ENCODE peak calls at places on chromosomes 16 and 17, in nine cellular contexts. One of them, this sample, is unnamed.
A peak's percentile ranks its signal among the peaks of the same experiment; 100 is the strongest.

GRCh38 chr17:7840441-7840840 is 6.4 kb downstream of the KDM6B start:
- DNase-seq in ELR: no peak
- DNase-seq in T-helper 2 cell: no peak
- DNase-seq in stimulated activated CD8-positive, alpha-beta memory T cell treated with anti-CD3 and anti-CD28 coated beads, Interleukin-2, amount 100 ng/mL, for 48 hours: no peak
- DNase-seq in sigmoid colon: no peak
- DNase-seq in amniotic epithelial cell: no peak
- DNase-seq in COR-L47: no peak
- DNase-seq in activated effector memory CD4-positive, alpha-beta T cell treated with Interleukin-2 at 50 U/mL for 16 hours: no peak
- DNase-seq in NCI-H460: no peak
- DNase-seq in this sample: no peak

GRCh38 chr17:12107905-12108304 is 87.2 kb downstream of the MAP2K4 start:
- DNase-seq in ELR: peak; percentile 46
- DNase-seq in T-helper 2 cell: no peak
- DNase-seq in stimulated activated CD8-positive, alpha-beta memory T cell treated with anti-CD3 and anti-CD28 coated beads, Interleukin-2, amount 100 ng/mL, for 48 hours: no peak
- DNase-seq in sigmoid colon: no peak
- DNase-seq in amniotic epithelial cell: no peak
- DNase-seq in COR-L47: no peak
- DNase-seq in activated effector memory CD4-positive, alpha-beta T cell treated with Interleukin-2 at 50 U/mL for 16 hours: no peak
- DNase-seq in NCI-H460: no peak
- DNase-seq in this sample: no peak

GRCh38 chr16:75012380-75013081 is 13.7 kb downstream of the ZNRF1 start:
- DNase-seq in ELR: peak; percentile 33
- DNase-seq in T-helper 2 cell: peak; percentile 28
- DNase-seq in stimulated activated CD8-positive, alpha-beta memory T cell treated with anti-CD3 and anti-CD28 coated beads, Interleukin-2, amount 100 ng/mL, for 48 hours: no peak
- DNase-seq in sigmoid colon: no peak
- DNase-seq in amniotic epithelial cell: no peak
- DNase-seq in COR-L47: no peak
- DNase-seq in activated effector memory CD4-positive, alpha-beta T cell treated with Interleukin-2 at 50 U/mL for 16 hours: no peak
- DNase-seq in NCI-H460: no peak
- DNase-seq in this sample: no peak

GRCh38 chr16:22326369-22326652 is 29.1 kb downstream of the POLR3E start:
- DNase-seq in ELR: no peak
- DNase-seq in T-helper 2 cell: no peak
- DNase-seq in stimulated activated CD8-positive, alpha-beta memory T cell treated with anti-CD3 and anti-CD28 coated beads, Interleukin-2, amount 100 ng/mL, for 48 hours: no peak
- DNase-seq in sigmoid colon: no peak
- DNase-seq in amniotic epithelial cell: no peak
- DNase-seq in COR-L47: no peak
- DNase-seq in activated effector memory CD4-positive, alpha-beta T cell treated with Interleukin-2 at 50 U/mL for 16 hours: no peak
- DNase-seq in NCI-H460: no peak
- DNase-seq in this sample: no peak

GRCh38 chr17:48522990-48523389 is 7.8 kb downstream of the HOXB1 start:
- DNase-seq in ELR: no peak
- DNase-seq in T-helper 2 cell: no peak
- DNase-seq in stimulated activated CD8-positive, alpha-beta memory T cell treated with anti-CD3 and anti-CD28 coated beads, Interleukin-2, amount 100 ng/mL, for 48 hours: no peak
- DNase-seq in sigmoid colon: no peak
- DNase-seq in amniotic epithelial cell: peak; percentile 55
- DNase-seq in COR-L47: no peak
- DNase-seq in activated effector memory CD4-positive, alpha-beta T cell treated with Interleukin-2 at 50 U/mL for 16 hours: no peak
- DNase-seq in NCI-H460: no peak
- DNase-seq in this sample: no peak

GRCh38 chr17:59126809-59127417 is 20.2 kb upstream of the TRIM37 start:
- DNase-seq in ELR: no peak
- DNase-seq in T-helper 2 cell: no peak
- DNase-seq in stimulated activated CD8-positive, alpha-beta memory T cell treated with anti-CD3 and anti-CD28 coated beads, Interleukin-2, amount 100 ng/mL, for 48 hours: no peak
- DNase-seq in sigmoid colon: no peak
- DNase-seq in amniotic epithelial cell: no peak
- DNase-seq in COR-L47: no peak
- DNase-seq in activated effector memory CD4-positive, alpha-beta T cell treated with Interleukin-2 at 50 U/mL for 16 hours: no peak
- DNase-seq in NCI-H460: no peak
- DNase-seq in this sample: no peak

GRCh38 chr17:17749025-17749772 is 67.9 kb downstream of the RAI1 start:
- DNase-seq in ELR: no peak
- DNase-seq in T-helper 2 cell: no peak
- DNase-seq in stimulated activated CD8-positive, alpha-beta memory T cell treated with anti-CD3 and anti-CD28 coated beads, Interleukin-2, amount 100 ng/mL, for 48 hours: no peak
- DNase-seq in sigmoid colon: no peak
- DNase-seq in amniotic epithelial cell: no peak
- DNase-seq in COR-L47: no peak
- DNase-seq in activated effector memory CD4-positive, alpha-beta T cell treated with Interleukin-2 at 50 U/mL for 16 hours: no peak
- DNase-seq in NCI-H460: no peak
- DNase-seq in this sample: no peak

GRCh38 chr17:29004081-29004692 is 1.6 kb downstream of the SEZ6 start:
- DNase-seq in ELR: peak; percentile 33
- DNase-seq in T-helper 2 cell: no peak
- DNase-seq in stimulated activated CD8-positive, alpha-beta memory T cell treated with anti-CD3 and anti-CD28 coated beads, Interleukin-2, amount 100 ng/mL, for 48 hours: no peak
- DNase-seq in sigmoid colon: no peak
- DNase-seq in amniotic epithelial cell: peak; percentile 37
- DNase-seq in COR-L47: no peak
- DNase-seq in activated effector memory CD4-positive, alpha-beta T cell treated with Interleukin-2 at 50 U/mL for 16 hours: no peak
- DNase-seq in NCI-H460: peak; percentile 8
- DNase-seq in this sample: no peak

GRCh38 chr17:49388290-49388640 is 26.2 kb upstream of the ZNF652 start:
- DNase-seq in ELR: no peak
- DNase-seq in T-helper 2 cell: peak; percentile 57
- DNase-seq in stimulated activated CD8-positive, alpha-beta memory T cell treated with anti-CD3 and anti-CD28 coated beads, Interleukin-2, amount 100 ng/mL, for 48 hours: no peak
- DNase-seq in sigmoid colon: no peak
- DNase-seq in amniotic epithelial cell: no peak
- DNase-seq in COR-L47: no peak
- DNase-seq in activated effector memory CD4-positive, alpha-beta T cell treated with Interleukin-2 at 50 U/mL for 16 hours: peak; percentile 16
- DNase-seq in NCI-H460: no peak
- DNase-seq in this sample: no peak

GRCh38 chr16:66618588-66618987 is 14.1 kb downstream of the CMTM3 start:
- DNase-seq in ELR: peak; percentile 98
- DNase-seq in T-helper 2 cell: no peak
- DNase-seq in stimulated activated CD8-positive, alpha-beta memory T cell treated with anti-CD3 and anti-CD28 coated beads, Interleukin-2, amount 100 ng/mL, for 48 hours: no peak
- DNase-seq in sigmoid colon: no peak
- DNase-seq in amniotic epithelial cell: peak; percentile 97
- DNase-seq in COR-L47: no peak
- DNase-seq in activated effector memory CD4-positive, alpha-beta T cell treated with Interleukin-2 at 50 U/mL for 16 hours: no peak
- DNase-seq in NCI-H460: no peak
- DNase-seq in this sample: no peak

GRCh38 chr17:64133546-64134215 is 3.7 kb upstream of the ERN1 start:
- DNase-seq in ELR: peak; percentile 85
- DNase-seq in T-helper 2 cell: peak; percentile 71
- DNase-seq in stimulated activated CD8-positive, alpha-beta memory T cell treated with anti-CD3 and anti-CD28 coated beads, Interleukin-2, amount 100 ng/mL, for 48 hours: no peak
- DNase-seq in sigmoid colon: no peak
- DNase-seq in amniotic epithelial cell: peak; percentile 66
- DNase-seq in COR-L47: peak; percentile 76
- DNase-seq in activated effector memory CD4-positive, alpha-beta T cell treated with Interleukin-2 at 50 U/mL for 16 hours: no peak
- DNase-seq in NCI-H460: peak; percentile 76
- DNase-seq in this sample: no peak

GRCh38 chr16:35862242-35862641 is 2402.8 kb downstream of the TP53TG3F start:
- DNase-seq in ELR: no peak
- DNase-seq in T-helper 2 cell: no peak
- DNase-seq in stimulated activated CD8-positive, alpha-beta memory T cell treated with anti-CD3 and anti-CD28 coated beads, Interleukin-2, amount 100 ng/mL, for 48 hours: no peak
- DNase-seq in sigmoid colon: no peak
- DNase-seq in amniotic epithelial cell: no peak
- DNase-seq in COR-L47: no peak
- DNase-seq in activated effector memory CD4-positive, alpha-beta T cell treated with Interleukin-2 at 50 U/mL for 16 hours: no peak
- DNase-seq in NCI-H460: no peak
- DNase-seq in this sample: no peak

GRCh38 chr16:83513006-83513755 is 294.6 kb upstream of the HSBP1 start:
- DNase-seq in ELR: peak; percentile 87
- DNase-seq in T-helper 2 cell: no peak
- DNase-seq in stimulated activated CD8-positive, alpha-beta memory T cell treated with anti-CD3 and anti-CD28 coated beads, Interleukin-2, amount 100 ng/mL, for 48 hours: no peak
- DNase-seq in sigmoid colon: no peak
- DNase-seq in amniotic epithelial cell: peak; percentile 4
- DNase-seq in COR-L47: no peak
- DNase-seq in activated effector memory CD4-positive, alpha-beta T cell treated with Interleukin-2 at 50 U/mL for 16 hours: no peak
- DNase-seq in NCI-H460: no peak
- DNase-seq in this sample: no peak

GRCh38 chr17:62119373-62119772 is 54.3 kb upstream of the MED13 start:
- DNase-seq in ELR: no peak
- DNase-seq in T-helper 2 cell: peak; percentile 87
- DNase-seq in stimulated activated CD8-positive, alpha-beta memory T cell treated with anti-CD3 and anti-CD28 coated beads, Interleukin-2, amount 100 ng/mL, for 48 hours: no peak
- DNase-seq in sigmoid colon: no peak
- DNase-seq in amniotic epithelial cell: no peak
- DNase-seq in COR-L47: no peak
- DNase-seq in activated effector memory CD4-positive, alpha-beta T cell treated with Interleukin-2 at 50 U/mL for 16 hours: no peak
- DNase-seq in NCI-H460: no peak
- DNase-seq in this sample: no peak

GRCh38 chr17:76585048-76585648 is 512 bp downstream of the ST6GALNAC2 start:
- DNase-seq in ELR: no peak
- DNase-seq in T-helper 2 cell: no peak
- DNase-seq in stimulated activated CD8-positive, alpha-beta memory T cell treated with anti-CD3 and anti-CD28 coated beads, Interleukin-2, amount 100 ng/mL, for 48 hours: no peak
- DNase-seq in sigmoid colon: peak; percentile 63
- DNase-seq in amniotic epithelial cell: no peak
- DNase-seq in COR-L47: no peak
- DNase-seq in activated effector memory CD4-positive, alpha-beta T cell treated with Interleukin-2 at 50 U/mL for 16 hours: no peak
- DNase-seq in NCI-H460: no peak
- DNase-seq in this sample: no peak

GRCh38 chr17:6069611-6070279 is 434 bp upstream of the WSCD1 start:
- DNase-seq in ELR: no peak
- DNase-seq in T-helper 2 cell: peak; percentile 22
- DNase-seq in stimulated activated CD8-positive, alpha-beta memory T cell treated with anti-CD3 and anti-CD28 coated beads, Interleukin-2, amount 100 ng/mL, for 48 hours: no peak
- DNase-seq in sigmoid colon: no peak
- DNase-seq in amniotic epithelial cell: no peak
- DNase-seq in COR-L47: no peak
- DNase-seq in activated effector memory CD4-positive, alpha-beta T cell treated with Interleukin-2 at 50 U/mL for 16 hours: no peak
- DNase-seq in NCI-H460: no peak
- DNase-seq in this sample: peak; percentile 53

GRCh38 chr17:73589096-73589980 is 54.9 kb downstream of the SDK2 start:
- DNase-seq in ELR: no peak
- DNase-seq in T-helper 2 cell: no peak
- DNase-seq in stimulated activated CD8-positive, alpha-beta memory T cell treated with anti-CD3 and anti-CD28 coated beads, Interleukin-2, amount 100 ng/mL, for 48 hours: no peak
- DNase-seq in sigmoid colon: no peak
- DNase-seq in amniotic epithelial cell: no peak
- DNase-seq in COR-L47: peak; percentile 94
- DNase-seq in activated effector memory CD4-positive, alpha-beta T cell treated with Interleukin-2 at 50 U/mL for 16 hours: no peak
- DNase-seq in NCI-H460: no peak
- DNase-seq in this sample: no peak

GRCh38 chr17:74213897-74214386 is 571 bp downstream of the TTYH2 start:
- DNase-seq in ELR: no peak
- DNase-seq in T-helper 2 cell: no peak
- DNase-seq in stimulated activated CD8-positive, alpha-beta memory T cell treated with anti-CD3 and anti-CD28 coated beads, Interleukin-2, amount 100 ng/mL, for 48 hours: no peak
- DNase-seq in sigmoid colon: peak; percentile 80
- DNase-seq in amniotic epithelial cell: no peak
- DNase-seq in COR-L47: no peak
- DNase-seq in activated effector memory CD4-positive, alpha-beta T cell treated with Interleukin-2 at 50 U/mL for 16 hours: no peak
- DNase-seq in NCI-H460: no peak
- DNase-seq in this sample: no peak

This sample was measured in chondrocyte.